ENCODE peak calls at places on chromosome 3, in nine cellular contexts. H is WTC11; K is iris pigment epithelial cell; Q is left colon; J is endothelial cell; X is HFFc6; A is activated CD8-positive, alpha-beta memory T cell treated with anti-CD3 and anti-CD28 coated beads for 48 hours; F is stimulated activated naive B cell treated with anti-CD40 and anti-IgM and Interleukin-4, amounts not matched to agents 10 μg/mL and 1 μg/mL and 100 μg/mL, for 72 hours; L is H9. U is an unnamed sample.

GRCh38 chr3:117600112-117600511 is 890.5 kb downstream of the TUSC7 start:
- DNase-seq in H (peak; percentile 15), K (no peak), Q (no peak), J (no peak), X (no peak), A (no peak), F (no peak), L (peak; percentile 35), U (no peak)

GRCh38 chr3:122497425-122497824 is 17.3 kb downstream of the KPNA1 start:
- DNase-seq in H (no peak), K (peak; percentile 93), Q (no peak), J (no peak), X (peak; percentile 91), A (no peak), F (peak; percentile 6), L (no peak), U (no peak)

GRCh38 chr3:36698314-36698713 is 66.0 kb downstream of the DCLK3 start:
- DNase-seq in H (no peak), K (no peak), Q (no peak), J (no peak), X (no peak), A (no peak), F (no peak), L (no peak), U (no peak)

GRCh38 chr3:19190136-19190535 is 41.8 kb downstream of the KCNH8 start:
- DNase-seq in H (no peak), K (no peak), Q (no peak), J (no peak), X (no peak), A (no peak), F (no peak), L (no peak), U (no peak)

GRCh38 chr3:132972333-132972732 is 65.9 kb upstream of the TMEM108 start:
- DNase-seq in H (no peak), K (peak; percentile 3), Q (no peak), J (no peak), X (no peak), A (no peak), F (no peak), L (no peak), U (no peak)

GRCh38 chr3:12557472-12558105 is 702 bp downstream of the MKRN2 start:
- DNase-seq in H (no peak), K (peak; percentile 72), Q (no peak), J (no peak), X (peak; percentile 48), A (no peak), F (no peak), L (no peak), U (no peak)

GRCh38 chr3:37198996-37199395 is 24.6 kb upstream of the LRRFIP2 start:
- DNase-seq in H (no peak), K (peak; percentile 57), Q (no peak), J (no peak), X (peak; percentile 22), A (no peak), F (no peak), L (no peak), U (peak; percentile 69)

GRCh38 chr3:71916747-71917369 is 131.9 kb upstream of the PROK2 start:
- DNase-seq in H (no peak), K (peak; percentile 17), Q (peak; percentile 28), J (no peak), X (peak; percentile 31), A (no peak), F (no peak), L (no peak), U (peak; percentile 8)

GRCh38 chr3:52246728-52247454 is 1.3 kb downstream of the PPM1M start:
- DNase-seq in H (no peak), K (no peak), Q (no peak), J (no peak), X (no peak), A (no peak), F (no peak), L (peak; percentile 28), U (no peak)

GRCh38 chr3:173583496-173583895 is 186.0 kb downstream of the NLGN1 start:
- DNase-seq in H (no peak), K (no peak), Q (no peak), J (no peak), X (no peak), A (no peak), F (no peak), L (no peak), U (peak; percentile 40)

GRCh38 chr3:71520186-71521020 is 63.1 kb downstream of the FOXP1 start:
- DNase-seq in H (no peak), K (peak; percentile 55), Q (no peak), J (no peak), X (no peak), A (no peak), F (no peak), L (no peak), U (peak; percentile 29)

GRCh38 chr3:161893972-161894371 is 397.4 kb downstream of the OTOL1 start:
- DNase-seq in H (no peak), K (peak; percentile 88), Q (no peak), J (no peak), X (peak; percentile 63), A (no peak), F (no peak), L (no peak), U (no peak)

GRCh38 chr3:61663728-61664492 is 102.5 kb downstream of the PTPRG start:
- DNase-seq in H (peak; percentile 31), K (peak; percentile 87), Q (no peak), J (no peak), X (peak; percentile 94), A (no peak), F (no peak), L (peak; percentile 58), U (no peak)

GRCh38 chr3:104102386-104102785 is 1264.3 kb upstream of the ALCAM start:
- DNase-seq in H (no peak), K (peak; percentile 68), Q (no peak), J (peak; percentile 19), X (peak; percentile 58), A (no peak), F (peak; percentile 22), L (peak; percentile 64), U (peak; percentile 16)

GRCh38 chr3:13276438-13277129 is 143.5 kb downstream of the NUP210 start:
- DNase-seq in H (no peak), K (no peak), Q (peak; percentile 31), J (no peak), X (no peak), A (no peak), F (no peak), L (no peak), U (peak; percentile 83)

GRCh38 chr3:183586477-183586876 is 31.0 kb upstream of the KLHL6 start:
- DNase-seq in H (no peak), K (no peak), Q (no peak), J (no peak), X (no peak), A (no peak), F (no peak), L (no peak), U (no peak)

GRCh38 chr3:127288921-127289645 is 1.2 kb upstream of the PRR20G start:
- DNase-seq in H (peak; percentile 39), K (no peak), Q (no peak), J (no peak), X (no peak), A (no peak), F (no peak), L (peak; percentile 64), U (no peak)

GRCh38 chr3:131361464-131362421 is 19.8 kb upstream of the NUDT16 start:
- DNase-seq in H (peak; percentile 96), K (peak; percentile 59), Q (peak; percentile 98), J (peak; percentile 56), X (no peak), A (no peak), F (peak; percentile 70), L (peak; percentile 99), U (peak; percentile 70)

GRCh38 chr3:81580399-81580798 is 181.0 kb downstream of the GBE1 start:
- DNase-seq in H (no peak), K (no peak), Q (no peak), J (no peak), X (no peak), A (no peak), F (no peak), L (no peak), U (peak; percentile 13)

GRCh38 chr3:52176951-52177700 is 20.8 kb upstream of the ALAS1 start:
- DNase-seq in H (no peak), K (no peak), Q (no peak), J (no peak), X (no peak), A (no peak), F (no peak), L (no peak), U (no peak)

GRCh38 chr3:104887069-104887468 is 479.6 kb upstream of the ALCAM start:
- DNase-seq in H (no peak), K (peak; percentile 39), Q (no peak), J (no peak), X (no peak), A (no peak), F (no peak), L (no peak), U (no peak)

GRCh38 chr3:51875501-51875900 is at the start of gene IQCF5:
- DNase-seq in H (no peak), K (no peak), Q (no peak), J (no peak), X (no peak), A (no peak), F (no peak), L (no peak), U (no peak)

GRCh38 chr3:45553469-45553974 is 41.0 kb upstream of the LIMD1 start:
- DNase-seq in H (no peak), K (no peak), Q (peak; percentile 59), J (no peak), X (peak; percentile 16), A (no peak), F (no peak), L (no peak), U (peak; percentile 24)

GRCh38 chr3:163626753-163627152 is 1451.5 kb downstream of the SI start:
- DNase-seq in H (no peak), K (no peak), Q (no peak), J (no peak), X (no peak), A (no peak), F (no peak), L (no peak), U (no peak)

GRCh38 chr3:186406669-186407635 is 44.9 kb upstream of the DGKG start:
- DNase-seq in H (no peak), K (no peak), Q (peak; percentile 75), J (no peak), X (no peak), A (no peak), F (no peak), L (no peak), U (peak; percentile 93)

GRCh38 chr3:169145551-169145950 is 518.0 kb downstream of the MECOM start:
- DNase-seq in H (no peak), K (no peak), Q (no peak), J (no peak), X (no peak), A (no peak), F (no peak), L (no peak), U (no peak)

GRCh38 chr3:45659661-45660566 is 29.3 kb upstream of the SACM1L start:
- DNase-seq in H (peak; percentile 85), K (peak; percentile 80), Q (peak; percentile 50), J (peak; percentile 57), X (peak; percentile 74), A (no peak), F (peak; percentile 15), L (peak; percentile 79), U (peak; percentile 70)

GRCh38 chr3:99128740-99129505 is 227.4 kb upstream of the DCBLD2 start:
- DNase-seq in H (no peak), K (peak; percentile 99), Q (no peak), J (no peak), X (peak; percentile 97), A (no peak), F (no peak), L (no peak), U (peak; percentile 2)

GRCh38 chr3:51955893-51956770 is 951 bp downstream of the GPR62 start:
- DNase-seq in H (peak; percentile 86), K (peak; percentile 58), Q (no peak), J (peak; percentile 62), X (no peak), A (peak; percentile 10), F (no peak), L (peak; percentile 86), U (peak; percentile 53)

U was measured in cerebellar cortex.